ENCODE peak calls at places on chromosomes 3 and 15, in nine cellular contexts. V, S, W, E, B, G, N, J and R are unnamed samples.

GRCh38 chr3:30259730-30260129 is 346.7 kb upstream of the TGFBR2 start:
- DNase-seq in E (no peak), V (no peak), J (no peak), N (no peak), B (no peak), G (no peak), S (no peak), W (no peak), R (no peak)

GRCh38 chr3:53817211-53817610 is 29.0 kb downstream of the CHDH start:
- DNase-seq in V (no peak), W (no peak), E (no peak), N (no peak), B (no peak), S (no peak), G (no peak), J (no peak), R (no peak)

GRCh38 chr3:31137718-31138465 is 243.4 kb upstream of the GADL1 start:
- DNase-seq in V (no peak), J (no peak), N (no peak), S (no peak), E (no peak), B (no peak), G (no peak), W (no peak), R (no peak)

GRCh38 chr3:147398841-147399534 is 7.4 kb downstream of the ZIC4 start:
- DNase-seq in B (no peak), J (no peak), S (no peak), G (no peak), N (no peak), W (no peak), V (no peak), E (no peak), R (no peak)

GRCh38 chr3:34449305-34449704 is 650.9 kb downstream of the PDCD6IP start:
- DNase-seq in V (no peak), G (no peak), E (no peak), W (no peak), S (no peak), N (no peak), J (no peak), B (no peak), R (no peak)

GRCh38 chr15:71581406-71581930 is 228.9 kb upstream of the NR2E3 start:
- DNase-seq in W (no peak), J (no peak), E (no peak), S (no peak), B (no peak), N (no peak), G (no peak), V (no peak), R (no peak)

GRCh38 chr15:39539466-39539865 is 41.4 kb upstream of the THBS1 start:
- DNase-seq in N (no peak), J (no peak), V (no peak), S (no peak), B (no peak), G (no peak), E (no peak), W (no peak), R (no peak)

GRCh38 chr3:25547103-25547502 is 117.6 kb downstream of the TOP2B start:
- DNase-seq in W (no peak), B (no peak), E (no peak), V (no peak), S (no peak), J (no peak), G (no peak), N (no peak), R (no peak)

GRCh38 chr3:188617988-188618701 is 464.2 kb downstream of the LPP start:
- DNase-seq in J (no peak), G (no peak), W (no peak), E (no peak), S (no peak), N (no peak), B (no peak), V (no peak), R (no peak)

GRCh38 chr3:146161725-146162047 is 702 bp upstream of the PLOD2 start:
- DNase-seq in S (no peak), G (no peak), J (no peak), E (no peak), B (peak), N (no peak), W (no peak), V (no peak), R (no peak)

GRCh38 chr3:171464462-171464861 is 4.3 kb upstream of the TNIK start:
- DNase-seq in E (no peak), N (no peak), S (no peak), B (no peak), G (no peak), V (no peak), J (no peak), W (no peak), R (no peak)

GRCh38 chr3:117786339-117786738 is 1076.8 kb downstream of the TUSC7 start:
- DNase-seq in N (no peak), J (no peak), G (no peak), B (no peak), V (no peak), W (no peak), E (no peak), S (peak), R (no peak)

GRCh38 chr3:171001957-171002694 is 24.4 kb downstream of the SLC2A2 start:
- DNase-seq in N (no peak), J (no peak), V (no peak), G (no peak), B (peak), S (peak), W (no peak), E (no peak), R (no peak)

GRCh38 chr3:152305075-152305474 is 36.3 kb downstream of the MBNL1 start:
- DNase-seq in G (no peak), S (no peak), N (no peak), J (no peak), B (no peak), V (no peak), E (no peak), W (no peak), R (no peak)

GRCh38 chr3:88000853-88001252 is 58.0 kb downstream of the CGGBP1 start:
- DNase-seq in B (no peak), E (no peak), J (no peak), S (no peak), W (peak), G (no peak), N (no peak), V (no peak), R (no peak)

GRCh38 chr3:177746259-177747021 is 549.2 kb upstream of the TBL1XR1 start:
- DNase-seq in E (no peak), N (no peak), V (no peak), W (no peak), S (no peak), G (no peak), B (no peak), J (no peak), R (no peak)

GRCh38 chr3:134809412-134810051 is 14.5 kb downstream of the EPHB1 start:
- DNase-seq in V (no peak), B (no peak), J (no peak), G (no peak), E (no peak), N (no peak), W (no peak), S (no peak), R (no peak)

GRCh38 chr3:13894096-13894811 is 14.4 kb upstream of the WNT7A start:
- DNase-seq in G (no peak), V (no peak), J (no peak), W (no peak), S (no peak), B (no peak), E (no peak), N (no peak), R (no peak)

GRCh38 chr15:73397461-73397860 is 28.7 kb upstream of the HCN4 start:
- DNase-seq in J (no peak), N (no peak), G (no peak), S (no peak), V (no peak), W (no peak), E (no peak), B (no peak), R (no peak)

GRCh38 chr3:141294848-141295247 is 63.2 kb downstream of the PXYLP1 start:
- DNase-seq in W (no peak), B (peak), E (no peak), G (no peak), V (no peak), S (peak), J (no peak), N (no peak), R (no peak)

GRCh38 chr3:32983124-32983523 is 31.7 kb downstream of the CCR4 start:
- DNase-seq in G (no peak), N (no peak), E (no peak), W (no peak), V (no peak), S (no peak), B (no peak), J (no peak), R (no peak)

GRCh38 chr3:17639765-17640164 is 102.7 kb downstream of the TBC1D5 start:
- DNase-seq in J (peak), B (peak), V (no peak), W (no peak), N (no peak), E (no peak), S (peak), G (no peak), R (peak)

GRCh38 chr15:100704281-100705055 is 102.1 kb downstream of the ASB7 start:
- DNase-seq in V (no peak), N (no peak), J (peak), E (no peak), B (peak), W (no peak), S (peak), G (no peak), R (no peak)

GRCh38 chr3:99969133-99969532 is 145.2 kb downstream of the FILIP1L start:
- DNase-seq in V (no peak), B (no peak), S (no peak), E (no peak), G (no peak), N (no peak), J (no peak), W (no peak), R (no peak)

GRCh38 chr15:28043625-28044520 is 55.2 kb downstream of the OCA2 start:
- DNase-seq in B (no peak), W (no peak), S (no peak), J (no peak), V (no peak), E (no peak), G (no peak), N (no peak), R (no peak)

GRCh38 chr3:117618462-117618861 is 908.9 kb downstream of the TUSC7 start:
- DNase-seq in W (no peak), E (no peak), J (no peak), V (no peak), G (no peak), S (no peak), B (no peak), N (no peak), R (no peak)

GRCh38 chr15:34610388-34610787 is 26.9 kb upstream of the GOLGA8B start:
- DNase-seq in G (no peak), N (no peak), V (no peak), W (peak), S (no peak), E (peak), B (no peak), J (no peak), R (no peak)

GRCh38 chr15:81394609-81395008 is 20.6 kb upstream of the TMC3 start:
- DNase-seq in G (no peak), S (no peak), V (no peak), W (no peak), J (no peak), N (no peak), E (no peak), B (no peak), R (no peak)

GRCh38 chr15:81347910-81348309 is 24.0 kb upstream of the STARD5 start:
- DNase-seq in N (no peak), E (peak), S (no peak), J (no peak), G (no peak), B (no peak), W (no peak), V (no peak), R (no peak)

GRCh38 chr3:136464502-136464901 is 214.4 kb downstream of the PCCB start:
- DNase-seq in W (no peak), G (no peak), S (peak), N (no peak), J (no peak), B (no peak), V (no peak), E (no peak), R (no peak)

GRCh38 chr15:90706394-90707327 is 10.5 kb upstream of the BLM start:
- DNase-seq in S (no peak), W (no peak), N (no peak), J (no peak), G (no peak), V (no peak), B (no peak), E (no peak), R (no peak)

GRCh38 chr15:100842756-100843730 is 36.6 kb upstream of the ALDH1A3 start:
- DNase-seq in E (no peak), B (no peak), V (no peak), S (peak), J (no peak), N (no peak), W (no peak), G (no peak), R (no peak)

GRCh38 chr3:176351408-176351807 is 845.9 kb downstream of the TBL1XR1 start:
- DNase-seq in G (no peak), V (no peak), N (no peak), S (peak), E (no peak), W (no peak), J (no peak), B (no peak), R (no peak)

GRCh38 chr3:140276698-140277097 is 341.7 kb downstream of the CLSTN2 start:
- DNase-seq in W (peak), J (no peak), E (peak), S (no peak), G (no peak), N (no peak), V (no peak), B (no peak), R (peak)